ENCODE peak calls at places on chromosomes 13 and 19, in seven cellular contexts. M, X, W, O, R, Z and C are unnamed samples.

GRCh38 chr13:19154843-19155242 is 26.8 kb downstream of the TUBA3C start:
- DNase-seq in M (no peak), X (no peak), W (no peak), O (no peak), R (no peak), Z (no peak), C (no peak)

GRCh38 chr19:30330266-30330665 is 41.9 kb upstream of the ZNF536 start:
- DNase-seq in M (no peak), X (no peak), W (no peak), O (no peak), R (no peak), Z (no peak), C (no peak)

GRCh38 chr19:55486971-55487883 is 1.0 kb upstream of the SSC5D start:
- DNase-seq in M (peak; percentile 68), X (no peak), W (peak; percentile 68), O (no peak), R (no peak), Z (no peak), C (no peak)

GRCh38 chr13:54387607-54388006 is 1359.0 kb downstream of the OLFM4 start:
- DNase-seq in M (no peak), X (no peak), W (no peak), O (no peak), R (no peak), Z (no peak), C (no peak)

GRCh38 chr19:8221161-8221560 is 12.0 kb downstream of the CERS4 start:
- DNase-seq in M (peak; percentile 90), X (no peak), W (no peak), O (peak; percentile 17), R (no peak), Z (peak; percentile 64), C (no peak)

GRCh38 chr13:40059540-40060232 is 404.2 kb downstream of the COG6 start:
- DNase-seq in M (no peak), X (no peak), W (no peak), O (no peak), R (no peak), Z (no peak), C (no peak)

GRCh38 chr19:18658366-18658855 is 21.6 kb downstream of the KLHL26 start:
- DNase-seq in M (no peak), X (no peak), W (no peak), O (no peak), R (no peak), Z (no peak), C (no peak)

GRCh38 chr19:5397804-5398692 is 57.2 kb upstream of the ZNRF4 start:
- DNase-seq in M (no peak), X (no peak), W (peak; percentile 47), O (no peak), R (no peak), Z (peak; percentile 50), C (no peak)

GRCh38 chr13:45500492-45501174 is 35.9 kb downstream of the COG3 start:
- DNase-seq in M (no peak), X (no peak), W (no peak), O (no peak), R (no peak), Z (no peak), C (no peak)

GRCh38 chr19:17618281-17618903 is 62.9 kb downstream of the COLGALT1 start:
- DNase-seq in M (no peak), X (no peak), W (no peak), O (no peak), R (no peak), Z (no peak), C (no peak)

GRCh38 chr13:104106705-104107393 is 1040.6 kb upstream of the SLC10A2 start:
- DNase-seq in M (no peak), X (no peak), W (no peak), O (peak; percentile 4), R (no peak), Z (no peak), C (no peak)

GRCh38 chr19:45413497-45413896 is 7.1 kb downstream of the POLR1G start:
- DNase-seq in M (no peak), X (no peak), W (no peak), O (no peak), R (no peak), Z (no peak), C (no peak)

GRCh38 chr13:31945202-31945978 is 86.2 kb upstream of the FRY start:
- DNase-seq in M (peak; percentile 58), X (no peak), W (peak; percentile 8), O (peak; percentile 81), R (no peak), Z (peak; percentile 60), C (no peak)

GRCh38 chr13:51874651-51875050 is 12.9 kb downstream of the CCDC70 start:
- DNase-seq in M (no peak), X (no peak), W (no peak), O (no peak), R (no peak), Z (no peak), C (peak; percentile 66)

GRCh38 chr13:106038752-106039151 is 496.7 kb downstream of the EFNB2 start:
- DNase-seq in M (no peak), X (no peak), W (no peak), O (no peak), R (no peak), Z (no peak), C (no peak)

GRCh38 chr13:32734511-32734910 is 148.3 kb downstream of the PDS5B start:
- DNase-seq in M (no peak), X (no peak), W (no peak), O (no peak), R (no peak), Z (no peak), C (no peak)

GRCh38 chr13:39825886-39826285 is 170.4 kb downstream of the COG6 start:
- DNase-seq in M (no peak), X (no peak), W (no peak), O (no peak), R (no peak), Z (no peak), C (no peak)

GRCh38 chr19:926595-927043 is 784 bp downstream of the ARID3A start:
- DNase-seq in M (no peak), X (no peak), W (peak; percentile 47), O (no peak), R (peak; percentile 19), Z (peak; percentile 52), C (no peak)

GRCh38 chr13:48949566-48950506 is 25.9 kb upstream of the FNDC3A start:
- DNase-seq in M (no peak), X (no peak), W (no peak), O (no peak), R (no peak), Z (no peak), C (no peak)

GRCh38 chr13:27826379-27827353 is 34.4 kb downstream of the GSX1 start:
- DNase-seq in M (peak; percentile 64), X (peak; percentile 56), W (peak; percentile 93), O (peak; percentile 86), R (peak; percentile 57), Z (peak; percentile 85), C (peak; percentile 97)

GRCh38 chr19:6935069-6935468 is 47.7 kb downstream of the ADGRE1 start:
- DNase-seq in M (no peak), X (no peak), W (no peak), O (no peak), R (no peak), Z (no peak), C (no peak)

GRCh38 chr19:1213391-1214286 is 8.1 kb downstream of the STK11 start:
- DNase-seq in M (peak; percentile 41), X (peak; percentile 71), W (peak; percentile 48), O (no peak), R (no peak), Z (no peak), C (no peak)